ENCODE peak calls at places on chromosomes 4 and X, in seven cellular contexts. I is breast epithelium, S is adrenal gland, G is epithelial cell of proximal tubule, M is fibroblast of lung, T is HCT116, R is left ventricle myocardium inferior. V is an unnamed sample.

GRCh38 chrX:115562492-115562872 is 1.5 kb downstream of the PLS3 start:
- DNase-seq in I (no peak), S (no peak), G (no peak), M (peak; percentile 43), T (no peak), R (no peak), V (peak; percentile 66)

GRCh38 chr4:154349829-154350228 is 141.8 kb downstream of the DCHS2 start:
- DNase-seq in I (no peak), S (no peak), G (no peak), M (no peak), T (peak; percentile 13), R (no peak), V (no peak)

GRCh38 chrX:15874672-15875071 is 20.1 kb upstream of the AP1S2 start:
- DNase-seq in I (no peak), S (no peak), G (no peak), M (no peak), T (no peak), R (no peak), V (no peak)

GRCh38 chrX:46630141-46630540 is 56.6 kb downstream of the CHST7 start:
- DNase-seq in I (no peak), S (no peak), G (no peak), M (peak; percentile 45), T (no peak), R (no peak), V (no peak)

GRCh38 chrX:110847334-110847733 is 51.7 kb upstream of the CHRDL1 start:
- DNase-seq in I (no peak), S (no peak), G (no peak), M (peak; percentile 45), T (peak; percentile 37), R (no peak), V (peak; percentile 18)

GRCh38 chrX:42135583-42136228 is 212.4 kb upstream of the CASK start:
- DNase-seq in I (no peak), S (no peak), G (no peak), M (no peak), T (no peak), R (no peak), V (no peak)

GRCh38 chrX:40230646-40231045 is 132.9 kb upstream of the BCOR start:
- DNase-seq in I (no peak), S (no peak), G (no peak), M (no peak), T (no peak), R (no peak), V (no peak)

GRCh38 chr4:105637409-105638258 is 70.9 kb downstream of the INTS12 start:
- DNase-seq in I (peak; percentile 53), S (peak; percentile 82), G (no peak), M (peak; percentile 44), T (no peak), R (peak; percentile 74), V (no peak)

GRCh38 chrX:7432901-7433300 is 284.9 kb upstream of the PUDP start:
- DNase-seq in I (no peak), S (no peak), G (no peak), M (no peak), T (no peak), R (no peak), V (no peak)

GRCh38 chr4:92339671-92340070 is 35.9 kb downstream of the GRID2 start:
- DNase-seq in I (no peak), S (no peak), G (no peak), M (peak; percentile 4), T (no peak), R (no peak), V (no peak)

GRCh38 chr4:15250021-15250441 is 177.8 kb upstream of the C1QTNF7 start:
- DNase-seq in I (no peak), S (no peak), G (no peak), M (peak; percentile 27), T (no peak), R (peak; percentile 53), V (no peak)

GRCh38 chr4:117477925-117478324 is 392.5 kb upstream of the TRAM1L1 start:
- DNase-seq in I (no peak), S (no peak), G (no peak), M (no peak), T (no peak), R (no peak), V (no peak)

GRCh38 chr4:76879731-76880364 is 18.1 kb downstream of the SOWAHB start:
- DNase-seq in I (no peak), S (no peak), G (no peak), M (peak; percentile 46), T (no peak), R (no peak), V (no peak)

GRCh38 chrX:793216-793770 is 162.7 kb downstream of the SHOX start:
- DNase-seq in I (no peak), S (no peak), G (no peak), M (no peak), T (no peak), R (no peak), V (no peak)

DNA sequence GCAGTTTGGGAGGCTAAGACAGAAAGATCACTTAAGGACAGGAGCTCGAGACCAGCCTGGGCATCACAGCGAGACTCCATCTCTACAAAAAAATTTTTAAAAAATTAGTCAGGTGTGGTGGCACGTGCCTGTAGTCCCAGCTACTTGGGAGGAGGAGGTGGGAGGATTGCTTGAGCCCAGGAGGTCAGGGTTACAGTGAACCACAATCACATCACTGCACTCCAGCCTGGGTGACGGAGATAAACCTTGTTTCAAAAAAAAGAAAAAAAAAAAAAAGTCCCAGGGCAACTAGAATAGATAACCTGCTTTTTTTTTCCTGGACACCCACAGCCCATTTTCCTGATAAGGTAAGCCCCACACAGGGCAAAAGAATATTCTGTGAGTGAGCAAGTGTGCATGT is 96.3 kb downstream of the C4orf51 start:
- DNase-seq in I (no peak), S (no peak), G (no peak), M (no peak), T (no peak), R (no peak), V (no peak)
- H3K4me3 ChIP-seq in I (no peak overlapping the region), S (no peak overlapping the region), G (no peak overlapping the region), M (no peak overlapping the region), T (no peak overlapping the region), R (no peak overlapping the region), V (no peak overlapping the region)

GRCh38 chrX:123753656-123754350 is 21.0 kb upstream of the THOC2 start:
- DNase-seq in I (no peak), S (no peak), G (no peak), M (no peak), T (no peak), R (no peak), V (no peak)
- H3K4me3 ChIP-seq in I (no peak overlapping the region), S (no peak overlapping the region), G (no peak overlapping the region), M (no peak overlapping the region), T (no peak overlapping the region), R (no peak overlapping the region), V (no peak overlapping the region)

DNA sequence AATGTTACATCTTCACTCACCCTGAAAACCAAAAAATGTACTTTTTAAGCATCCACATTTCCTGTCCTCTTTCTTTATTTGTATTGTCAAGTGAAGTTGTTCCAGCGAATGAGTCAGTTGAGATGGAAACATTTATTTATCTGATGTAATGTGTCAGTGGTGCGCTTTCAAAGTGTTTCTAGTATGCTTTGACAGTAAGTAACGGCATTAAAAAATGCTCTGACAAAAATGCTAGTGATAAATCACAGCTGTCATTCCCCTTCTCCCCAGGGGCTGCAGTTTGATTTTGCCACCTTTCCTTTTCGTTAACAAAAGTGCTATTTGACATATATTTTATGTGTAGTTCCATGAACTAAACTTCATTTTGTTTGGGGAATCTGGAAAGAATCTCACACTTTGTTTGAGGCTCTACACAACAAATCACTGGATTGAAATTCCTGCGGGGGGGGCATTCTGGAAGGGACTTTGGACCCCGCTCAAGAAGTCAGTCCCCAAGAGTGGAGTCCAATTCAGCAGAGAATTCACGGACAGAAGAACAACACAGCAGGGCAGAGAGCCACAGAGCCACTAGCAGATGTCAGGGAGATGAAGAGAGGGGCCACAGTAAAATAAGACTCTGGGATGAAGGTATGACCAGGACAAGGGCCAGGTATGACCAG is 7.6 kb upstream of the TBC1D19 start:
- DNase-seq in I (no peak), S (no peak), G (no peak), M (peak; percentile 85), T (no peak), R (peak; percentile 16), V (no peak)
- H3K4me3 ChIP-seq in I (no peak overlapping the region), S (no peak overlapping the region), G (no peak overlapping the region), M (peak overlapping the region; percentile 17), T (no peak overlapping the region), R (no peak overlapping the region), V (no peak overlapping the region)

GRCh38 chr4:114598191-114599121 is at the start of gene UGT8:
- DNase-seq in I (no peak), S (no peak), G (no peak), M (peak; percentile 24), T (peak; percentile 35), R (peak; percentile 18), V (peak; percentile 53)

GRCh38 chr4:114601304-114602052 is 2.9 kb downstream of the UGT8 start:
- DNase-seq in I (no peak), S (no peak), G (no peak), M (no peak), T (no peak), R (no peak), V (no peak)

GRCh38 chr4:114599231-114600065 is 841 bp downstream of the UGT8 start:
- DNase-seq in I (no peak), S (no peak), G (no peak), M (peak; percentile 12), T (peak; percentile 15), R (no peak), V (peak; percentile 17)

GRCh38 chr4:114600672-114601071 is 2.1 kb downstream of the UGT8 start:
- DNase-seq in I (no peak), S (no peak), G (no peak), M (no peak), T (no peak), R (no peak), V (no peak)

GRCh38 chr4:114600066-114600552 is 1.5 kb downstream of the UGT8 start:
- DNase-seq in I (no peak), S (no peak), G (no peak), M (no peak), T (peak; percentile 29), R (no peak), V (no peak)
- H3K4me3 ChIP-seq in I (peak overlapping the region; percentile 65), S (no peak overlapping the region), G (peak overlapping the region; percentile 84), M (no peak overlapping the region), T (peak overlapping the region; percentile 77), R (no peak overlapping the region), V (peak overlapping the region; percentile 55)

DNA sequence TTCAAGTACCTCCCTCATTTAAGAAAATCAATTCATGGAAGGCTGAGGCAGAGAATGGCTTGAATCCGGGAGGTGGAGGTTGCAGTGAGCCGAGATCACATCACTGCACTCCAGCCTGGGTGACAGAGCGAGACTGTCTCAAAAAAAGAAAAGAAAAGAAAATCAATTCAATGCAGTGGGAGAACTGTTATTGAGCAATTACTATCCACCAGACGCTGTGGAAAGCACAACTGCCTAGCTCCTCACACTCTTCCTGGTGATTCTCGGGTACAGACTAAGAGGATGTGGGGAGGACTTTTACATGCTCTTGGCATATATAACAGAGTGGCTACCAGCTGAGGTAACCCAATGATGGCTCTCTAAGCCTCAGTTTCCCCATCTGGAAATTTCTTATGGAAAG is 2.7 kb upstream of the TMSB4X start:
- DNase-seq in I (no peak), S (no peak), G (no peak), M (no peak), T (no peak), R (no peak), V (no peak)
- H3K4me3 ChIP-seq in I (no peak overlapping the region), S (no peak overlapping the region), G (no peak overlapping the region), M (no peak overlapping the region), T (no peak overlapping the region), R (peak overlapping the region; percentile 80), V (no peak overlapping the region)